ENCODE peak calls at places on chromosomes 2 and 18, in ten cellular contexts. R, H, J, C, E, Z, S, D, O and B are unnamed samples.

GRCh38 chr2:94874277-94874997 is 3.2 kb downstream of the TEKT4 start:
- DNase-seq in S (peak), O (peak), H (peak), E (peak), C (peak), Z (no peak), D (no peak), J (peak), R (peak), B (no peak)

GRCh38 chr18:58211510-58211909 is 167.5 kb downstream of the NEDD4L start:
- DNase-seq in R (no peak), O (no peak), H (no peak), S (no peak), D (no peak), C (no peak), E (no peak), J (no peak), Z (no peak), B (no peak)

GRCh38 chr2:112633708-112634107 is 12.0 kb upstream of the SLC20A1 start:
- DNase-seq in E (no peak), H (no peak), D (no peak), C (no peak), S (no peak), Z (no peak), O (no peak), R (no peak), J (no peak), B (no peak)

GRCh38 chr18:24631238-24632025 is 171.0 kb downstream of the HRH4 start:
- DNase-seq in E (peak), R (no peak), O (peak), J (no peak), C (no peak), H (peak), S (no peak), D (no peak), Z (no peak), B (no peak)

GRCh38 chr18:31093880-31094279 is 8.3 kb downstream of the DSC2 start:
- DNase-seq in E (no peak), R (no peak), S (no peak), H (no peak), D (no peak), Z (no peak), C (no peak), J (no peak), O (no peak), B (no peak)

GRCh38 chr18:35547008-35547605 is 34.4 kb upstream of the GALNT1 start:
- DNase-seq in R (no peak), E (no peak), Z (peak), C (no peak), H (no peak), D (no peak), O (no peak), S (no peak), J (no peak), B (no peak)

GRCh38 chr2:108621087-108621559 is 86.9 kb downstream of the LIMS1 start:
- DNase-seq in J (peak), S (peak), E (no peak), C (peak), R (no peak), O (no peak), D (peak), Z (peak), H (peak), B (peak)

GRCh38 chr18:77131100-77131651 is 1.4 kb downstream of the MBP start:
- DNase-seq in H (no peak), Z (peak), R (no peak), O (no peak), D (no peak), S (peak), E (peak), J (peak), C (no peak), B (no peak)

GRCh38 chr2:39743170-39743851 is 35.7 kb downstream of the THUMPD2 start:
- DNase-seq in S (no peak), H (peak), D (no peak), E (no peak), Z (peak), J (no peak), C (no peak), R (peak), O (peak), B (no peak)

GRCh38 chr2:231714639-231715498 is 6.5 kb downstream of the PTMA start:
- DNase-seq in D (peak), S (peak), C (peak), Z (peak), O (peak), E (peak), J (peak), H (peak), R (peak), B (peak)

GRCh38 chr2:186503827-186504606 is 18.0 kb downstream of the ZC3H15 start:
- DNase-seq in J (peak), O (peak), H (peak), C (no peak), S (no peak), E (peak), D (peak), Z (peak), R (peak), B (no peak)

GRCh38 chr2:165601866-165602636 is 132.6 kb downstream of the CSRNP3 start:
- DNase-seq in Z (peak), R (no peak), O (peak), S (no peak), D (no peak), H (no peak), J (no peak), C (no peak), E (no peak), B (peak)

GRCh38 chr2:241375300-241375699 is 19.2 kb downstream of the FARP2 start:
- DNase-seq in D (no peak), C (no peak), R (no peak), H (no peak), J (no peak), O (no peak), S (no peak), E (no peak), Z (peak), B (no peak)

GRCh38 chr2:28406276-28407096 is 13.8 kb downstream of the FOSL2 start:
- DNase-seq in J (no peak), D (no peak), Z (peak), H (no peak), O (no peak), R (peak), S (peak), C (no peak), E (no peak), B (no peak)

GRCh38 chr18:63016270-63016669 is 300.9 kb downstream of the PHLPP1 start:
- DNase-seq in O (peak), E (peak), D (no peak), H (peak), Z (peak), J (peak), S (peak), R (peak), C (peak), B (peak)

GRCh38 chr18:57026316-57026715 is 120.6 kb upstream of the BOD1L2 start:
- DNase-seq in H (peak), D (no peak), C (no peak), E (no peak), Z (no peak), S (no peak), J (no peak), R (peak), O (no peak), B (no peak)

GRCh38 chr2:218883491-218884490 is 3.1 kb downstream of the WNT10A start:
- DNase-seq in J (no peak), O (no peak), Z (no peak), R (peak), H (peak), S (peak), C (peak), D (no peak), E (no peak), B (no peak)

GRCh38 chr2:125516496-125517109 is 1139.4 kb upstream of the GYPC start:
- DNase-seq in J (no peak), D (peak), Z (peak), E (no peak), C (peak), R (no peak), O (peak), S (no peak), H (peak), B (no peak)

GRCh38 chr2:20107776-20108175 is 56.3 kb upstream of the LAPTM4A start:
- DNase-seq in D (no peak), J (no peak), R (no peak), Z (no peak), C (no peak), H (peak), E (no peak), O (no peak), S (no peak), B (no peak)

GRCh38 chr2:159111346-159111922 is 143.0 kb downstream of the TANC1 start:
- DNase-seq in O (no peak), S (no peak), D (peak), E (peak), C (no peak), J (no peak), Z (no peak), R (peak), H (no peak), B (peak)

GRCh38 chr18:57446322-57446721 is 11.1 kb downstream of the ONECUT2 start:
- DNase-seq in S (no peak), H (peak), D (peak), R (no peak), O (no peak), E (no peak), J (peak), C (no peak), Z (no peak), B (no peak)

GRCh38 chr2:72147303-72147970 is at the start of gene CYP26B1:
- DNase-seq in C (peak), O (peak), J (no peak), R (no peak), S (peak), E (peak), D (no peak), H (no peak), Z (no peak), B (no peak)

GRCh38 chr2:106735807-106736206 is 150.2 kb downstream of the ST6GAL2 start:
- DNase-seq in Z (no peak), J (no peak), C (no peak), S (no peak), H (no peak), D (no peak), E (no peak), O (no peak), R (no peak), B (no peak)